ENCODE peak calls at places on chromosomes 5 and 9, in five cellular contexts. Y, W, K, T and B are unnamed samples.

GRCh38 chr5:153900703-153901395 is 137.9 kb downstream of the FAM114A2 start:
- DNase-seq in Y (no peak), W (no peak), K (no peak), T (no peak), B (no peak)

GRCh38 chr5:134563962-134564361 is 38.5 kb downstream of the JADE2 start:
- DNase-seq in Y (no peak), W (no peak), K (no peak), T (no peak), B (no peak)

GRCh38 chr5:141525659-141526058 is 36.8 kb downstream of the PCDHGC5 start:
- DNase-seq in Y (peak), W (peak), K (no peak), T (no peak), B (no peak)

GRCh38 chr9:137128158-137129088 is 10.5 kb upstream of the GRIN1 start:
- DNase-seq in Y (peak), W (no peak), K (no peak), T (no peak), B (no peak)

GRCh38 chr9:81535542-81536241 is 153.7 kb downstream of the TLE1 start:
- DNase-seq in Y (peak), W (no peak), K (no peak), T (no peak), B (peak)

GRCh38 chr5:140381351-140381750 is 20.3 kb upstream of the ANKHD1 start:
- DNase-seq in Y (no peak), W (no peak), K (no peak), T (no peak), B (no peak)

GRCh38 chr9:77085416-77085815 is 66.0 kb downstream of the FOXB2 start:
- DNase-seq in Y (no peak), W (no peak), K (no peak), T (no peak), B (no peak)

GRCh38 chr5:55650391-55650790 is 61.7 kb downstream of the SLC38A9 start:
- DNase-seq in Y (no peak), W (no peak), K (no peak), T (no peak), B (no peak)

GRCh38 chr9:21506910-21507795 is 25.0 kb upstream of the IFNE start:
- DNase-seq in Y (peak), W (no peak), K (no peak), T (no peak), B (no peak)

GRCh38 chr5:174084691-174085154 is 39.2 kb downstream of the NSG2 start:
- DNase-seq in Y (no peak), W (no peak), K (no peak), T (no peak), B (no peak)

GRCh38 chr9:31445960-31446359 is 938.5 kb upstream of the ACO1 start:
- DNase-seq in Y (no peak), W (no peak), K (no peak), T (no peak), B (no peak)

GRCh38 chr9:36149197-36149596 is 12.7 kb downstream of the GLIPR2 start:
- DNase-seq in Y (no peak), W (no peak), K (no peak), T (no peak), B (no peak)

GRCh38 chr5:36651775-36652685 is 45.6 kb downstream of the SLC1A3 start:
- DNase-seq in Y (no peak), W (no peak), K (no peak), T (no peak), B (no peak)

GRCh38 chr5:90518666-90519065 is 10.7 kb downstream of the LYSMD3 start:
- DNase-seq in Y (peak), W (no peak), K (no peak), T (no peak), B (peak)

GRCh38 chr9:96651626-96652025 is 3.5 kb downstream of the PRXL2C start:
- DNase-seq in Y (no peak), W (no peak), K (no peak), T (no peak), B (no peak)

GRCh38 chr9:2307480-2307879 is 292.3 kb downstream of the SMARCA2 start:
- DNase-seq in Y (no peak), W (no peak), K (no peak), T (no peak), B (no peak)

GRCh38 chr9:126694206-126695081 is 80.7 kb downstream of the LMX1B start:
- DNase-seq in Y (no peak), W (no peak), K (no peak), T (peak), B (no peak)

GRCh38 chr5:154368041-154368800 is 77.6 kb upstream of the SAP30L start:
- DNase-seq in Y (peak), W (peak), K (no peak), T (no peak), B (no peak)

GRCh38 chr5:81524015-81524414 is 130.1 kb upstream of the ACOT12 start:
- DNase-seq in Y (no peak), W (no peak), K (no peak), T (no peak), B (no peak)

GRCh38 chr5:2093859-2094615 is 211.3 kb upstream of the IRX4 start:
- DNase-seq in Y (no peak), W (no peak), K (peak), T (no peak), B (no peak)

GRCh38 chr9:36163049-36163839 is 5.9 kb upstream of the CCIN start:
- DNase-seq in Y (peak), W (no peak), K (peak), T (peak), B (no peak)